ENCODE peak calls at places on chromosome 18, in five cellular contexts. C is RKO; T is A549; H is CD8-positive, alpha-beta T cell; L is cardiac fibroblast. M is an unnamed sample.

GRCh38 chr18:44897445-44898215 is 216.9 kb downstream of the SETBP1 start:
- DNase-seq in C (no peak), T (no peak), H (no peak), L (no peak), M (no peak)

GRCh38 chr18:8212893-8213805 is 396.1 kb upstream of the RAB12 start:
- DNase-seq in C (no peak), T (no peak), H (no peak), L (peak; percentile 80), M (no peak)

GRCh38 chr18:36203360-36203895 is 16.1 kb downstream of the MOCOS start:
- DNase-seq in C (no peak), T (no peak), H (peak; percentile 36), L (no peak), M (no peak)

GRCh38 chr18:9577361-9577760 is 37.0 kb downstream of the PPP4R1 start:
- DNase-seq in C (no peak), T (no peak), H (no peak), L (no peak), M (no peak)

GRCh38 chr18:48075707-48076093 is 145.2 kb upstream of the SMAD2 start:
- DNase-seq in C (no peak), T (no peak), H (no peak), L (no peak), M (no peak)

GRCh38 chr18:5476961-5477800 is 66.6 kb downstream of the EPB41L3 start:
- DNase-seq in C (no peak), T (no peak), H (no peak), L (no peak), M (no peak)

GRCh38 chr18:48785091-48785614 is 165.6 kb downstream of the SMAD7 start:
- DNase-seq in C (no peak), T (no peak), H (no peak), L (no peak), M (no peak)

GRCh38 chr18:22625406-22625805 is 207.7 kb upstream of the CTAGE1 start:
- DNase-seq in C (no peak), T (no peak), H (no peak), L (no peak), M (no peak)

GRCh38 chr18:33605250-33605649 is 27.2 kb downstream of the ASXL3 start:
- DNase-seq in C (no peak), T (no peak), H (no peak), L (no peak), M (no peak)

GRCh38 chr18:1394966-1395365 is 490.3 kb downstream of the ADCYAP1 start:
- DNase-seq in C (no peak), T (no peak), H (no peak), L (no peak), M (no peak)

GRCh38 chr18:10660485-10660884 is 134.7 kb downstream of the NAPG start:
- DNase-seq in C (no peak), T (no peak), H (no peak), L (peak; percentile 76), M (peak; percentile 21)

GRCh38 chr18:56861244-56861643 is 210.1 kb downstream of the WDR7 start:
- DNase-seq in C (no peak), T (no peak), H (no peak), L (no peak), M (no peak)

GRCh38 chr18:37299471-37300304 is 265.9 kb downstream of the CELF4 start:
- DNase-seq in C (peak; percentile 47), T (peak; percentile 69), H (no peak), L (peak; percentile 99), M (peak; percentile 94)

GRCh38 chr18:61948196-61948800 is 55.5 kb upstream of the RNF152 start:
- DNase-seq in C (no peak), T (no peak), H (no peak), L (no peak), M (peak; percentile 45)

GRCh38 chr18:36158261-36158867 is 28.7 kb downstream of the ELP2 start:
- DNase-seq in C (no peak), T (no peak), H (no peak), L (peak; percentile 59), M (peak; percentile 95)

GRCh38 chr18:61581578-61582204 is 248.5 kb downstream of the CDH20 start:
- DNase-seq in C (no peak), T (peak; percentile 55), H (peak; percentile 80), L (peak; percentile 69), M (peak; percentile 71)

GRCh38 chr18:8389391-8390340 is 219.6 kb upstream of the RAB12 start:
- DNase-seq in C (peak; percentile 49), T (peak; percentile 44), H (no peak), L (peak; percentile 83), M (peak; percentile 84)

GRCh38 chr18:1983746-1984515 is 587.4 kb downstream of the METTL4 start:
- DNase-seq in C (no peak), T (no peak), H (no peak), L (no peak), M (no peak)

GRCh38 chr18:3104190-3105054 is 91.5 kb upstream of the LPIN2 start:
- DNase-seq in C (peak; percentile 42), T (no peak), H (no peak), L (peak; percentile 65), M (peak; percentile 86)

GRCh38 chr18:12329125-12329698 is 21.2 kb downstream of the TUBB6 start:
- DNase-seq in C (no peak), T (no peak), H (no peak), L (no peak), M (no peak)

GRCh38 chr18:54338230-54338629 is 19.4 kb downstream of the STARD6 start:
- DNase-seq in C (no peak), T (no peak), H (no peak), L (no peak), M (no peak)

GRCh38 chr18:74506405-74507119 is 10.4 kb downstream of the CNDP2 start:
- DNase-seq in C (no peak), T (no peak), H (peak; percentile 32), L (peak; percentile 70), M (no peak)

M was measured in dermis microvascular lymphatic vessel endothelial cell.